ENCODE peak calls at places on chromosomes 11 and 22, in four cellular contexts. M is fibroblast of lung, T is right lobe of liver, S is AG10803. Q is an unnamed sample.
A peak's percentile ranks its signal among the peaks of the same experiment; 100 is the strongest.

GRCh38 chr22:33659423-33659822 is 260.9 kb downstream of the LARGE1 start:
- DNase-seq in M (peak; percentile 19), T (no peak), S (peak; percentile 58), Q (no peak)

GRCh38 chr22:32823024-32823730 is 21.7 kb downstream of the TIMP3 start:
- DNase-seq in M (peak; percentile 48), T (peak; percentile 57), S (no peak), Q (no peak)

GRCh38 chr11:70400643-70401042 is 2.3 kb downstream of the CTTN start:
- DNase-seq in M (no peak), T (no peak), S (no peak), Q (no peak)

GRCh38 chr11:1503708-1504104 is 17.1 kb upstream of the MOB2 start:
- DNase-seq in M (no peak), T (no peak), S (peak; percentile 8), Q (peak; percentile 69)

GRCh38 chr11:106186630-106187029 is 109.2 kb downstream of the AASDHPPT start:
- DNase-seq in M (no peak), T (no peak), S (no peak), Q (no peak)

GRCh38 chr11:120334894-120335462 is 1.2 kb upstream of the ARHGEF12 start:
- DNase-seq in M (peak; percentile 87), T (peak; percentile 66), S (peak; percentile 87), Q (no peak)

GRCh38 chr11:12330491-12331231 is 46.7 kb upstream of the PARVA start:
- DNase-seq in M (peak; percentile 19), T (no peak), S (no peak), Q (no peak)

GRCh38 chr22:44807232-44807631 is 54.9 kb downstream of the ARHGAP8 start:
- DNase-seq in M (no peak), T (no peak), S (no peak), Q (no peak)

GRCh38 chr11:132777067-132777975 is 755.0 kb downstream of the OPCML start:
- DNase-seq in M (no peak), T (peak; percentile 56), S (no peak), Q (no peak)

GRCh38 chr22:42581762-42582716 is 28.3 kb downstream of the SERHL2 start:
- DNase-seq in M (peak; percentile 67), T (peak; percentile 76), S (peak; percentile 58), Q (peak; percentile 86)

GRCh38 chr11:117807482-117808272 is 10.7 kb upstream of the DSCAML1 start:
- DNase-seq in M (peak; percentile 36), T (peak; percentile 68), S (peak; percentile 51), Q (peak; percentile 82)

GRCh38 chr22:41405588-41405987 is 23.8 kb downstream of the TEF start:
- DNase-seq in M (no peak), T (no peak), S (no peak), Q (no peak)

GRCh38 chr11:58912124-58912523 is 27.2 kb upstream of the GLYATL1 start:
- DNase-seq in M (peak; percentile 35), T (no peak), S (no peak), Q (no peak)

GRCh38 chr11:134615041-134615615 is 203.1 kb upstream of the B3GAT1 start:
- DNase-seq in M (no peak), T (no peak), S (no peak), Q (no peak)

GRCh38 chr22:35892192-35892591 is 136.4 kb downstream of the RBFOX2 start:
- DNase-seq in M (peak; percentile 89), T (no peak), S (peak; percentile 79), Q (no peak)

GRCh38 chr22:35893698-35894097 is 134.9 kb downstream of the RBFOX2 start:
- DNase-seq in M (no peak), T (peak; percentile 65), S (peak; percentile 22), Q (no peak)

GRCh38 chr22:35896306-35896705 is 132.3 kb downstream of the RBFOX2 start:
- DNase-seq in M (no peak), T (no peak), S (no peak), Q (no peak)

GRCh38 chr22:35894937-35895708 is 133.5 kb downstream of the RBFOX2 start:
- DNase-seq in M (peak; percentile 72), T (no peak), S (peak; percentile 83), Q (no peak)

GRCh38 chr22:35894464-35894878 is 134.2 kb downstream of the RBFOX2 start:
- DNase-seq in M (no peak), T (no peak), S (no peak), Q (no peak)
- H3K4me3 ChIP-seq in M (no peak overlapping the region), T (no peak overlapping the region), S (peak overlapping the region; percentile 30), Q (peak overlapping the region; percentile 65)

GRCh38 chr11:36454551-36454950 is 55.5 kb downstream of the TRAF6 start:
- DNase-seq in M (no peak), T (no peak), S (no peak), Q (no peak)
- TF ChIP-seq CTCF in M (no peak), T (no peak), S (no peak), Q (no peak)

GRCh38 chr11:72239296-72239848 is 4.6 kb downstream of the PHOX2A start:
- DNase-seq in M (peak; percentile 70), T (peak; percentile 59), S (peak; percentile 55), Q (peak; percentile 71)
- H3K4me3 ChIP-seq in M (no peak overlapping the region), T (peak overlapping the region; percentile 12), S (peak overlapping the region; percentile 43), Q (peak overlapping the region; percentile 66)

GRCh38 chr22:36332623-36333331 is 55.0 kb downstream of the MYH9 start:
- DNase-seq in M (peak; percentile 91), T (no peak), S (peak; percentile 42), Q (no peak)

GRCh38 chr22:36333632-36334031 is 54.1 kb downstream of the MYH9 start:
- DNase-seq in M (no peak), T (no peak), S (no peak), Q (no peak)

GRCh38 chr22:36335621-36336020 is 52.1 kb downstream of the MYH9 start:
- DNase-seq in M (no peak), T (no peak), S (no peak), Q (no peak)

GRCh38 chr22:36334838-36335603 is 52.7 kb downstream of the MYH9 start:
- DNase-seq in M (peak; percentile 90), T (no peak), S (peak; percentile 85), Q (no peak)

DNA sequence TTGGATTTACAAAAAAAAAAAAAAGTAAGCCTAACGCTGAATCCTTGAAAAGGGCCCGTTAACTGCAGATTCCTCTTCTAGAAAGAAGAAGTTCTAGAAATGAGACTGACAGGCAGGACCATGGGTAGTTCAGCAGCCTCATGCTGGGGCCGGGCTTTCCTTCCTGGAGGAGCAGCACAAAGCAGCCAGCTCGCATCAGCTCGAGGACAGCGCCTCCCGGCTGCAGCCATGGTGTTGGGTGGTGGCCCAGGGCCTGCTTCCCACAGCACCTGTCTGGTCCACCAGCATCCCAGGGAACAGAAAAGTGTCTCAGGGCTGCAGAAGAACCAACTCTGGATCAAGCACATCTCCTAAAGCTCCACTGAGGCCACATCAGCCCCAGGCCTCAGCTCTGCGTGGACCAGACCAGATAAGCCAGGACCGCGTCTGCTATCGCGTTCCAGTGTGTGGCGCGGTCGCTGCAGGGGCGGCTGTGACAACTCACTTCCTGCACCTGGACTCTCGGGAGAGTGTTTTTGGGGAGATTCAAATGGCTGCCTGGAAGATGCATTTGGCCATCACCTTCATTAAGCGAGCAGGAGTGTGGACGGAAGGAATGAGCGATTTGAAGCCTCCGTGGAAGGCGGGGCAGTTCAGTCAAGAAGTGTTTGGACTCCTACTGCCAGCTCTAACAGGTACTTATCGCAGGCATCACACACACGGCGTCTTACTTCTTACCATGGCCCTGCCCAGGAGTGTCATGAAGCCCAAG is 53.5 kb downstream of the MYH9 start:
- DNase-seq in M (peak; percentile 46), T (no peak), S (no peak), Q (peak; percentile 61)
- TF ChIP-seq CTCF in M (no peak), T (no peak), S (peak; percentile 9), Q (peak; percentile 37)

GRCh38 chr22:35611200-35611890 is 5.8 kb downstream of the MB start:
- DNase-seq in M (no peak), T (no peak), S (no peak), Q (no peak)

GRCh38 chr22:35610741-35611140 is 6.4 kb downstream of the MB start:
- DNase-seq in M (no peak), T (no peak), S (no peak), Q (no peak)

GRCh38 chr22:35612903-35613302 is 4.2 kb downstream of the MB start:
- DNase-seq in M (no peak), T (no peak), S (no peak), Q (peak; percentile 63)

GRCh38 chr22:35609761-35610160 is 7.4 kb downstream of the MB start:
- DNase-seq in M (no peak), T (no peak), S (no peak), Q (no peak)

GRCh38 chr22:35611891-35612576 is 5.1 kb downstream of the MB start:
- DNase-seq in M (no peak), T (no peak), S (no peak), Q (no peak)
- H3K4me3 ChIP-seq in M (no peak overlapping the region), T (no peak overlapping the region), S (no peak overlapping the region), Q (peak overlapping the region; percentile 68)

Q was measured in left ventricle myocardium inferior.